ENCODE peak calls at places on chromosomes 13 and 19, in four cellular contexts. V, L, X and T are unnamed samples.
A peak's percentile ranks its signal among the peaks of the same experiment; 100 is the strongest.

GRCh38 chr19:6551607-6552450 is 21.0 kb downstream of the TNFSF9 start:
- DNase-seq in V (peak; percentile 92), L (peak; percentile 45), X (no peak), T (no peak)

GRCh38 chr19:30204721-30205120 is 167.5 kb upstream of the ZNF536 start:
- DNase-seq in X (no peak), L (no peak), V (no peak), T (no peak)

GRCh38 chr19:39307822-39308530 is 11.8 kb downstream of the IFNL1 start:
- DNase-seq in V (peak; percentile 74), L (no peak), X (no peak), T (no peak)

GRCh38 chr19:34972163-34972705 is 8.2 kb upstream of the ZNF792 start:
- DNase-seq in V (no peak), X (no peak), L (no peak), T (no peak)

GRCh38 chr13:78139765-78140164 is 221.1 kb upstream of the EDNRB start:
- DNase-seq in L (no peak), V (no peak), X (no peak), T (no peak)

GRCh38 chr13:78660130-78660857 is 1.3 kb upstream of the OBI1 start:
- DNase-seq in X (no peak), L (peak; percentile 25), V (peak; percentile 81), T (no peak)

GRCh38 chr19:39829702-39830275 is 4.2 kb downstream of the DYRK1B start:
- DNase-seq in L (no peak), V (no peak), X (no peak), T (no peak)

GRCh38 chr19:38691938-38692457 is 44.5 kb downstream of the ACTN4 start:
- DNase-seq in L (no peak), X (no peak), V (no peak), T (peak; percentile 78)

GRCh38 chr19:33460221-33460908 is 61.2 kb downstream of the PEPD start:
- DNase-seq in L (no peak), V (no peak), X (no peak), T (no peak)

GRCh38 chr13:23449386-23450162 is 16.1 kb upstream of the SACS start:
- DNase-seq in L (no peak), X (no peak), V (peak; percentile 66), T (no peak)

GRCh38 chr13:30126903-30127428 is 180.4 kb downstream of the KATNAL1 start:
- DNase-seq in X (no peak), V (no peak), L (no peak), T (no peak)

GRCh38 chr13:51346397-51346796 is 6.9 kb downstream of the SERPINE3 start:
- DNase-seq in X (no peak), V (no peak), L (no peak), T (no peak)

GRCh38 chr13:107367258-107367657 is 799.3 kb upstream of the ARGLU1 start:
- DNase-seq in V (no peak), X (no peak), L (no peak), T (no peak)

GRCh38 chr13:65697843-65698242 is 1532.3 kb downstream of the PCDH9 start:
- DNase-seq in X (no peak), L (no peak), V (no peak), T (no peak)

GRCh38 chr19:4495471-4495870 is 22.8 kb downstream of the PLIN4 start:
- DNase-seq in V (peak; percentile 44), X (no peak), L (no peak), T (peak; percentile 22)

GRCh38 chr13:40589285-40590109 is 76.9 kb downstream of the FOXO1 start:
- DNase-seq in L (peak; percentile 56), X (peak; percentile 88), V (no peak), T (no peak)

GRCh38 chr13:93861818-93862217 is 617.7 kb downstream of the DCT start:
- DNase-seq in L (no peak), V (no peak), X (no peak), T (no peak)

GRCh38 chr13:75968103-75968838 is 332.1 kb downstream of the LMO7 start:
- DNase-seq in L (no peak), V (no peak), X (no peak), T (no peak)

GRCh38 chr13:101272886-101273285 is 143.4 kb downstream of the NALCN start:
- DNase-seq in X (no peak), L (no peak), V (no peak), T (no peak)

GRCh38 chr13:59996461-59996860 is 167.3 kb downstream of the DIAPH3 start:
- DNase-seq in X (no peak), L (no peak), V (no peak), T (no peak)

GRCh38 chr19:6062274-6062673 is 48.0 kb downstream of the RFX2 start:
- DNase-seq in V (no peak), L (no peak), X (no peak), T (no peak)

GRCh38 chr13:59398661-59399060 is 765.1 kb downstream of the DIAPH3 start:
- DNase-seq in X (no peak), L (no peak), V (no peak), T (no peak)

GRCh38 chr13:80783926-80784325 is 443.0 kb upstream of the SPRY2 start:
- DNase-seq in V (peak; percentile 13), X (no peak), L (no peak), T (no peak)

GRCh38 chr13:111318396-111318795 is 2.0 kb upstream of the TEX29 start:
- DNase-seq in X (no peak), L (no peak), V (no peak), T (no peak)

GRCh38 chr13:83865161-83866137 is 16.8 kb downstream of the SLITRK1 start:
- DNase-seq in V (no peak), X (no peak), L (no peak), T (no peak)

GRCh38 chr19:15769586-15769985 is 17.9 kb upstream of the OR10H5 start:
- DNase-seq in X (no peak), V (peak; percentile 1), L (no peak), T (no peak)
- TF ChIP-seq REST in X (peak; percentile 78), V (peak; percentile 34), L (peak; percentile 80), T (peak; percentile 82)

GRCh38 chr19:55461974-55462628 is 659 bp upstream of the ISOC2 start:
- DNase-seq in L (peak; percentile 50), X (no peak), V (no peak), T (no peak)

GRCh38 chr19:55460670-55461258 is 678 bp downstream of the ISOC2 start:
- DNase-seq in L (peak; percentile 84), X (no peak), V (peak; percentile 97), T (no peak)

GRCh38 chr19:55462722-55463121 is 1.3 kb upstream of the ISOC2 start:
- DNase-seq in V (no peak), L (no peak), X (no peak), T (no peak)

GRCh38 chr19:55459950-55460657 is 1.3 kb downstream of the ISOC2 start:
- DNase-seq in L (peak; percentile 62), V (no peak), X (no peak), T (no peak)

GRCh38 chr19:55461259-55461973 is at the start of gene ISOC2:
- DNase-seq in L (peak; percentile 98), X (peak; percentile 98), V (peak; percentile 100), T (peak; percentile 99)
- TF ChIP-seq REST in L (no peak), X (no peak), V (no peak), T (no peak)

GRCh38 chr13:49400755-49401659 is 42.9 kb downstream of the CAB39L start:
- DNase-seq in L (no peak), X (no peak), V (peak; percentile 27), T (no peak)
- TF ChIP-seq REST in L (no peak), X (no peak), V (no peak), T (no peak)

GRCh38 chr13:33815011-33815550 is 2.9 kb upstream of the RFC3 start:
- DNase-seq in V (no peak), X (no peak), L (peak; percentile 70), T (no peak)

GRCh38 chr13:33817513-33817842 is 471 bp upstream of the RFC3 start:
- DNase-seq in L (no peak), V (peak; percentile 3), X (no peak), T (no peak)

GRCh38 chr13:33816912-33817311 is 1.0 kb upstream of the RFC3 start:
- DNase-seq in X (no peak), V (no peak), L (no peak), T (no peak)

DNA sequence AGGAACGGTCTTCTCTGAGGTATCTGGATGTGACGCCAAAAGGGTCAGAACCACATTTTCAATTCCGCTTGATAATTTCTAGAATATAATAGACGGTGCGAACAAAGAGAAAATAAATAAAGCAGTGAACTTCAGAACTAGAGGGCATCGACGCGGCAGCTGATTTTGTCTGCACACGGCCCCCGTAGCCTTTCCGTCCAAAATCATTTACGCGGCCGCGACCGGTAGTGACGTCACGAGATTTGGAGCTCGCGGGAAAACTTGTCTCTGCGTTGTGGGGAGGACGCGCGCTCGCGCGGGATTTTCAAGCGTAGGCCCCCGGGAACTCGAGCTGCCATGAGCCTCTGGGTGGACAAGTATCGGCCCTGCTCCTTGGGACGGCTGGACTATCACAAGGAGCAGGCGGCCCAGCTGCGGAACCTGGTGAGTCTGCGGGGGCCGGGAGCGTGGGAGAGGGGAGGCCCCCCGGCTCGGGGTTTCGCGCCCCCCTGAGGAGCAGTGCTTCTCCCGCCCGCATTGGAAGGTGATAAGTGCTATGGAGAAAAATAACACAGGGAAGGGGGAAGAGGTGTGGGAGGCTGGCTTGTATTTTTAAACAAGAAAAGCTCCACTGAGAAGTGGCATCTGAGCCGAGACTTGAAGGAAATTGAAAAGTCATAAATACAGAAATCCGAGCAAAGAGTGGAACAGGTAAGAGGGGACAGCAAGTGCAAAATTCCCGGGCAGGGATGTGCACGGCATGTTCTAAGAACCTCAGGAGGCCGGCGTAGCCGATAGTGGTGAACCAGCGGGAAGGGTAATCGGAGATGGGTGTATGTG is at the start of gene RFC3:
- DNase-seq in X (peak; percentile 69), L (peak; percentile 90), V (peak; percentile 95), T (peak; percentile 94)
- TF ChIP-seq REST in X (no peak), L (no peak), V (no peak), T (no peak)

GRCh38 chr19:10929402-10929794 is 787 bp downstream of the TIMM29 start:
- DNase-seq in X (no peak), V (peak; percentile 44), L (no peak), T (no peak)

GRCh38 chr19:10923503-10924076 is 4.8 kb downstream of the YIPF2 start:
- DNase-seq in L (no peak), X (no peak), V (no peak), T (no peak)

GRCh38 chr19:10924597-10924996 is 3.8 kb downstream of the YIPF2 start:
- DNase-seq in X (no peak), L (no peak), V (no peak), T (no peak)

GRCh38 chr19:10927691-10928562 is 512 bp downstream of the YIPF2 start:
- DNase-seq in L (no peak), V (no peak), X (no peak), T (no peak)

DNA sequence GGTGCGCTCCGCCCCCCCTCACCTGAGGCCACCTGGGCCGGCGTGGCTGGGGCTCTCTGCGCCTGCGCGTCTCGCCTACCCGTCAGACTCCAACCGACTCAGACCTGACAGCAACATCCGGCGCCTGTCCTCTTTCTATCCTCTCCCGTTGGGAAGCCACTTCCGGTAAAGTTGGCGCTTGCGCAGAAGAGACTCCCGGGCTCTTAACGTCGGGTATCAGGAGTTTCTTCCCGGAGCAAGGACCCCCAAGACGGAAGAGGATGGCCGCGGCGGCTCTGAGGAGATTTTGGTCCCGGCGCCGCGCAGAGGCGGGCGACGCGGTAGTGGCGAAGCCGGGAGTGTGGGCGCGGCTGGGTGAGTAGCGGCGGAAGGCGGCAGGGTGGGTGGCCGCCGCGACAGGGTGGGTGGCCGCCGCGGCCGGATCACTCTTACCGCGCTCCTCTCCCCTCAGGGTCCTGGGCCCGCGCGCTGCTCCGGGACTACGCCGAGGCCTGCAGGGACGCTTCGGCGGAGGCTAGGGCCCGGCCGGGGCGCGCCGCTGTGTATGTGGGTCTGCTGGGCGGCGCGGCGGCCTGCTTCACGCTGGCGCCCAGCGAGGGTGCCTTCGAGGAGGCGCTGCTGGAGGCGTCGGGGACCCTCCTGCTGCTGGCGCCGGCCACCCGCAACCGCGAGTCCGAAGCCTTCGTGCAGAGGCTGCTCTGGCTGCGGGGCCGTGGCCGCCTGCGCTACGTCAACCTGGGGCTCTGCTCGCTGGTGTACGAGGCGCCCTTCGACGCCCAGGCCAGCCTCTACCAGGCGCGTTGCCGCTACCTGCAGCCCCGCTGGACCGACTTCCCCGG is at the start of the genes TIMM29 and YIPF2:
- DNase-seq in L (peak; percentile 99), V (peak; percentile 99), X (peak; percentile 87), T (peak; percentile 96)
- TF ChIP-seq REST in L (no peak), V (no peak), X (no peak), T (no peak)